ENCODE peak calls at places on chromosomes 3 and 15, in four cellular contexts. I, S, Z and W are unnamed samples.

GRCh38 chr15:38564557-38565286 is at the start of gene RASGRP1:
- DNase-seq in I (peak), S (peak), Z (no peak), W (peak)

GRCh38 chr15:74264081-74264501 is 28.0 kb downstream of the CCDC33 start:
- DNase-seq in I (no peak), S (no peak), Z (no peak), W (no peak)

GRCh38 chr3:98482717-98483482 is 14.6 kb upstream of the OR5K2 start:
- DNase-seq in I (no peak), S (no peak), Z (no peak), W (no peak)

GRCh38 chr15:70466895-70467529 is 296.3 kb downstream of the UACA start:
- DNase-seq in I (peak), S (peak), Z (no peak), W (peak)

GRCh38 chr3:183122257-183122932 is 23.1 kb upstream of the MCCC1 start:
- DNase-seq in I (peak), S (peak), Z (no peak), W (peak)

GRCh38 chr3:11764931-11765363 is 81.7 kb downstream of the TAMM41 start:
- DNase-seq in I (no peak), S (no peak), Z (no peak), W (no peak)

GRCh38 chr15:74957301-74958035 is 896 bp upstream of the RPP25 start:
- DNase-seq in I (no peak), S (no peak), Z (no peak), W (no peak)

GRCh38 chr15:40879609-40880008 is 5.6 kb upstream of the RHOV start:
- DNase-seq in I (no peak), S (no peak), Z (no peak), W (peak)

GRCh38 chr3:45181496-45181895 is 35.3 kb upstream of the CDCP1 start:
- DNase-seq in I (no peak), S (no peak), Z (no peak), W (no peak)

GRCh38 chr3:12486916-12487315 is 2.6 kb downstream of the TSEN2 start:
- DNase-seq in I (no peak), S (no peak), Z (no peak), W (no peak)

GRCh38 chr3:159586587-159587202 is 401.9 kb upstream of the IL12A start:
- DNase-seq in I (peak), S (peak), Z (no peak), W (no peak)

GRCh38 chr3:5226783-5227182 is 39.3 kb downstream of the EDEM1 start:
- DNase-seq in I (peak), S (peak), Z (no peak), W (no peak)

GRCh38 chr3:14791343-14791945 is 27.3 kb upstream of the FGD5 start:
- DNase-seq in I (peak), S (peak), Z (no peak), W (peak)

GRCh38 chr3:117248149-117248548 is 538.6 kb downstream of the TUSC7 start:
- DNase-seq in I (no peak), S (peak), Z (no peak), W (no peak)

GRCh38 chr3:172186607-172187006 is 147.2 kb downstream of the FNDC3B start:
- DNase-seq in I (no peak), S (no peak), Z (no peak), W (no peak)

GRCh38 chr15:38514601-38515000 is 50.0 kb downstream of the RASGRP1 start:
- DNase-seq in I (no peak), S (peak), Z (peak), W (no peak)

GRCh38 chr15:64527263-64527984 is 67.0 kb downstream of the ZNF609 start:
- DNase-seq in I (no peak), S (no peak), Z (no peak), W (no peak)

GRCh38 chr3:192220915-192221314 is 506.4 kb downstream of the FGF12 start:
- DNase-seq in I (no peak), S (no peak), Z (no peak), W (no peak)

GRCh38 chr3:55951371-55951770 is 464.3 kb upstream of the WNT5A start:
- DNase-seq in I (no peak), S (no peak), Z (no peak), W (no peak)

GRCh38 chr15:89383635-89384604 is 49.3 kb upstream of the POLG start:
- DNase-seq in I (no peak), S (peak), Z (no peak), W (peak)

GRCh38 chr3:1830851-1831250 is 267.8 kb upstream of the CNTN4 start:
- DNase-seq in I (no peak), S (no peak), Z (no peak), W (no peak)

GRCh38 chr15:63256433-63256884 is 20.9 kb upstream of the APH1B start:
- DNase-seq in I (peak), S (no peak), Z (no peak), W (no peak)

GRCh38 chr3:150989208-150989607 is 16.7 kb upstream of the CLRN1 start:
- DNase-seq in I (no peak), S (no peak), Z (no peak), W (no peak)

GRCh38 chr15:73677146-73677607 is 7.0 kb upstream of the CD276 start:
- DNase-seq in I (peak), S (peak), Z (no peak), W (peak)

GRCh38 chr3:52026016-52026415 is 30.3 kb upstream of the RPL29 start:
- DNase-seq in I (no peak), S (no peak), Z (no peak), W (no peak)

GRCh38 chr15:76162784-76163428 is 103.1 kb downstream of the TMEM266 start:
- DNase-seq in I (no peak), S (no peak), Z (no peak), W (no peak)

GRCh38 chr15:40498418-40498817 is 27.6 kb downstream of the CHST14 start:
- DNase-seq in I (no peak), S (no peak), Z (no peak), W (no peak)

GRCh38 chr3:142053835-142054234 is 95.5 kb downstream of the TFDP2 start:
- DNase-seq in I (no peak), S (no peak), Z (no peak), W (no peak)

GRCh38 chr3:142056656-142057330 is 92.6 kb downstream of the TFDP2 start:
- DNase-seq in I (no peak), S (no peak), Z (no peak), W (peak)

GRCh38 chr3:142057331-142057725 is 92.0 kb downstream of the TFDP2 start:
- DNase-seq in I (no peak), S (no peak), Z (no peak), W (no peak)

GRCh38 chr3:142051351-142051750 is 98.0 kb downstream of the TFDP2 start:
- DNase-seq in I (no peak), S (no peak), Z (no peak), W (no peak)

GRCh38 chr3:142053244-142053643 is 96.1 kb downstream of the TFDP2 start:
- DNase-seq in I (no peak), S (no peak), Z (no peak), W (no peak)
- TF ChIP-seq FOXM1 in I (no peak), S (no peak), Z (no peak), W (no peak)

DNA sequence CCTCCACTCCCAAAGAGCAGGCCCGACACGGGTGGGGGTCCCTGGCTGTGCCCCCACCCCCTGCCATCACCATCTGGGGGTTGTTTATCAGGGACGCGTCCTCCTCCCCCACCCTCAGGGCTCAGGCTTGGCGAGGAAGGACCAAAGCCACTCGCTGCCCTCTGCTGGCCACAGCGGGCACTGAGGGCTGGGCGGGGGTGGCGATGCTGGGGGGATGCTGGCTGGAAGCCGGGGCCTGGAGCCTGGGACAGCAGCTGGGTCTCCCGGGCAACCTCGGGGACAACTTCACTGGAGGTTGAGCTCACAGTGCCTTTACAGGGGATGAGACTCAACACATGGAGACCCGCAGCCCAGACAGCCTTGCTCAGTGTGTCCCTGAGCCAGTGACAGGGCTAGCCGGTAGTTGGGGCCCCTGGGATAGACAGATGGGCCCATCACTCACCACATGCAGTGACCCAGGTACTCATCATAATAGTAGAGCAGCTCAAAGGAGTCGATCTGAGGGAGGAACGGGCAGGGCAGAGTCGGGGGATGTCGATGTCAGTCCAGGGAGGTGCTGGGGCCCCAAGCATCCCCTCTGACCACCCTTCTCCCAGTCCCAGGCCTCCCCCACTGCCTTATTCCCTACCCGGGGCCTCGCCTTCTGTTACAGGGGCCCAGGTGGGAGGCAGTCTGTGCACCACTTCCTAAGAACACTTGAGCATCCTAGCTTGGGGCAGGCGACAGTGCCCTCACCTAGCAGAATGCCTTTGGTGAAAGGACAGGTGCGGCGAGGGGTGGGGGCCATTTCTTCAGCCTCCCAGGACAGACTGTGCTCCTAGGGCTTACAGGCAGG is 5.9 kb upstream of the CALML4 start:
- DNase-seq in I (no peak), S (peak), Z (no peak), W (peak)
- TF ChIP-seq CTCF in I (peak), S (peak), Z (peak), W (peak)

GRCh38 chr15:99906356-99906755 is 173.1 kb upstream of the LYSMD4 start:
- DNase-seq in I (no peak), S (no peak), Z (no peak), W (no peak)
- TF ChIP-seq FOXM1 in I (no peak), S (no peak), Z (no peak), W (no peak)

DNA sequence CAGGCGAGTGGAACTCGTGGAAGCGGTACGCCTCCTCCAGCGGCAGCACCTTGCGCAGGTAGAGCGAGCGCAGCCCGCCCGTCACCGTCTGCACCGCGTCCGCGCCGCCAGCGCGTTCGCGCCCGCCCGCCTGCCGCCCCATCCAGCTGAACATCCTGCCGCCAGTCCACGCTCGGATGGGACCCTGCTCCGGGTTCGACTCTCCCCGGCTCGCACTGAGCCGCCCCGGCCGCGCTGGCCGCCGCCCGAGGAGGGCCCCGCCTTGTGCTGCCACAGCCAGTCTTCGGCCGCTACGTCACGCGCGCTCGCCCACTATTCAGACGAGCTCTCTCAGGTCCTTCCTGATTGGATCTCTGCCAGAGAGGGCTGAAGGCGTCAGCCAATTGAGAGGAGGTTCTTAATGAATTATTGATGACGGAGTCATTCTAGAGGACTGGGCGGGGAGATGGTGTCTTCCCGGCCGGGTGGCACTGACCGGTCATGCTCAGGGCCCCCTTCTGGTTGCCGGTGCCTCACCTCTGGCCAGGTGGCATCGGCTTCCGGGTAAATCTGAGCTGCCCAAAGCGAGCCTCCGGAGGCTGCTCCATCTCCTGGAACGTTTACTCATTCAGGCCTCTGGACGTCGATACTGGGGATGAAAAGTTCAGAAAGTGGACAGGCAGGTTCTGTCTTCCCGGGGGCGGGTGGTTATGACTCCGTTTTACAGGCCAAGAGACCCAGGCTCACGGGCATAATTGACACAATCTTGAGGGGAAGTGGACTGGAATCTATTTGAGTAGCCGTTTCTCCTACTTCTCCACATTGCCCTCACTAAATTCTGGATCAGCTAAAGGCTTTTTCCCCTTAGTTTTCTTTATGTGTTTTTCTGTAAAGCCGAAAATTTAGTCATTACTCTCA is at the start of gene EHD4:
- DNase-seq in I (peak), S (peak), Z (peak), W (peak)
- TF ChIP-seq CTCF in I (peak), S (peak), Z (peak), W (no peak)

DNA sequence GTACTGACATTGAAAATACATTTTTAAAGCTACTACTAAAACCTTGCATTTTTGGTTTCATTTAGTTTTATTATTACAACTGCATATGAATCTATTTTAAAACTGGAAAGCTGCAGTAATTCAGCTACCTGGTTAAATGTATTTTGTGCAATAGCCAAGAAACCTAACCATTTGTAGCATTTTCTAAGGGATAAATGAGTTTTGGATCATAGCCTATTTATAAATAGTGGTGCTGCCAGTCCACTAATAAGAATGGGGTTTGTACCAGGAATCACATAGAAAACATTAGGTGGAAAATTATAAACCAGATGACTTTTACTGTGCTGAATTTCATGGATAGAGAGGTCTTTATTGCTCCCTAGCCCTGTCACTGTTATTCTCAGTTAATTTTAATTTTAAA is 454.7 kb downstream of the DIPK2A start:
- DNase-seq in I (no peak), S (no peak), Z (no peak), W (no peak)
- TF ChIP-seq FOXM1 in I (no peak), S (no peak), Z (no peak), W (no peak)

DNA sequence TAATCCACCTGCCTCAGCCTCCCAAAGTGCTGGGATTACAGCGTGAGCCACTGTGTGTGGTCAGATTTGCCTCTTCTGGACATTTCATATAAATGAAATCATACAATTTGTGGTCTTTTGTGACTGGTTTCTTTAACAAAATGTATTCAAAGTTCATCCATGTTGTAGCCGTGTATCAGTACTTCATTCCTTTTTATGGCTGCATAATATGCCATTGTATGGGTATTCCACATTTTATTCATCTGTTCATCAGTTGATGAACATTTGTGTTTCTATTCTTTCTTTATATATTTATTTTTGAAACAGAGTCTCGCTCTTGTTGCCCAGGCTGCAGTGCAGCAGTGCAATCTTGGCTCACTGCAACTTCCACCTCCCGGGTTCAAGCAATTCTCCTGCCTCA is 25.8 kb downstream of the WDR76 start:
- DNase-seq in I (no peak), S (no peak), Z (no peak), W (no peak)
- TF ChIP-seq CTCF in I (no peak), S (no peak), Z (no peak), W (no peak)

DNA sequence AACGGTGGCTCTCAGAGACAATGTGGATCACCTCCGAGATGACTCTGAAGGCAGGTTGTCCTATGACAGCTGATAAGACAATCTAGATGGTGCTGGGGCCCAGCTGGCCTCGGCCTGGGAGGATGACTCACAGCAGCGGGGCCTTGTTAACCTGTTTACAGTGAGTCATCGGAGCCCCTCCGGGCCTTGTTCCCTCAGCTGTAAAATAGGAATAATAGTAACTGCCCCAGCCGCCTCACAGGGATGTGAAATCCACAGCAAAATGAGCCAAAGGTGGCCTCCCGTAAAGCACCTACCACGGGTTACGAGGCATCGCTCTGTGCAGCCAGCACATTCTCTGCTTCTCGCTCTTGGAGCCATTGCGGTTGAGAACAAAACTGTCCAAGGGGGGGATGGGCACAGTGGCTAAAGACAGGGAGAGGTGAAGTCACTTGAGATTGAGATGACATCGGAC is 88.6 kb upstream of the RASGRF1 start:
- DNase-seq in I (peak), S (no peak), Z (no peak), W (peak)
- TF ChIP-seq FOXM1 in I (no peak), S (no peak), Z (no peak), W (no peak)

GRCh38 chr15:80913541-80913940 is 76.1 kb downstream of the MESD start:
- DNase-seq in I (peak), S (no peak), Z (no peak), W (no peak)

GRCh38 chr15:80918440-80918839 is 71.2 kb downstream of the MESD start:
- DNase-seq in I (no peak), S (no peak), Z (no peak), W (no peak)

GRCh38 chr15:80916056-80916455 is 73.6 kb downstream of the MESD start:
- DNase-seq in I (no peak), S (no peak), Z (no peak), W (no peak)

GRCh38 chr15:80912673-80913072 is 76.9 kb downstream of the MESD start:
- DNase-seq in I (no peak), S (no peak), Z (no peak), W (no peak)

GRCh38 chr15:80915462-80915861 is 74.2 kb downstream of the MESD start:
- DNase-seq in I (no peak), S (no peak), Z (no peak), W (peak)
- TF ChIP-seq CTCF in I (no peak), S (no peak), Z (no peak), W (peak)

GRCh38 chr3:139346771-139347170 is 3.0 kb downstream of the MRPS22 start:
- DNase-seq in I (no peak), S (no peak), Z (no peak), W (no peak)
- TF ChIP-seq FOXM1 in I (no peak), S (no peak), Z (no peak), W (no peak)

DNA sequence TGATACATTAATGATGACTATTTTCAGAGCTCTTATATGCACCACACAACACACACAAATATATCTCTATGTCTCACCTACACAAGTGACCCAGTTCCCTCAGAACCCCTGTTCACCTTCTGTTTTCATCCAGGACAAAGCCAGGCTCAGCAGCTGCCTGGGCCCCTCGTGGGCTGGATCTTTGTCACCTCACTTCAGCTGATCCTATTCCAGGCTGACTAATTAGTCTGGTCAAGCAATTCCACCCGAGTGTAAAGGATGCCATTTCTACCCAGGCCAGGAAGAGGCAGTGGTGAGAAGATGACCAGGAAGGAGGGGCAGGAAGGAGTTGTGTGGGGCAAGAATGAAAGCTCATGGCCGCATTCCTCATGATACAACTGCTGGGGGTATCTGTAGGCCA is 62.3 kb downstream of the DHX30 start:
- DNase-seq in I (no peak), S (no peak), Z (no peak), W (no peak)
- TF ChIP-seq CTCF in I (peak), S (peak), Z (no peak), W (no peak)